ENCODE peak calls at places on chromosomes 3 and 15, in five cellular contexts. One of them, this sample, is unnamed.

GRCh38 chr3:172562881-172563835 is 39.9 kb upstream of the TNFSF10 start:
- DNase-seq in Panc1: peak; percentile 58
- DNase-seq in HepG2: peak; percentile 61
- DNase-seq in prostate gland: peak; percentile 52
- DNase-seq in breast epithelium: no peak
- DNase-seq in this sample: no peak

GRCh38 chr3:44114142-44114541 is 127.5 kb upstream of the TOPAZ1 start:
- DNase-seq in breast epithelium: no peak
- DNase-seq in prostate gland: no peak
- DNase-seq in Panc1: no peak
- DNase-seq in HepG2: peak; percentile 13
- DNase-seq in this sample: peak; percentile 65

GRCh38 chr15:92714457-92715401 is 59.2 kb upstream of the FAM174B start:
- DNase-seq in HepG2: peak; percentile 44
- DNase-seq in Panc1: no peak
- DNase-seq in prostate gland: peak; percentile 74
- DNase-seq in breast epithelium: peak; percentile 57
- DNase-seq in this sample: peak; percentile 65

GRCh38 chr3:195197764-195198423 is 73.1 kb downstream of the XXYLT1 start:
- DNase-seq in HepG2: no peak
- DNase-seq in prostate gland: no peak
- DNase-seq in breast epithelium: no peak
- DNase-seq in Panc1: no peak
- DNase-seq in this sample: no peak

GRCh38 chr3:15726881-15727280 is 70.9 kb downstream of the ANKRD28 start:
- DNase-seq in HepG2: no peak
- DNase-seq in Panc1: no peak
- DNase-seq in breast epithelium: no peak
- DNase-seq in prostate gland: no peak
- DNase-seq in this sample: no peak

GRCh38 chr15:40775007-40775406 is 5.2 kb downstream of the C15orf62 start:
- DNase-seq in prostate gland: no peak
- DNase-seq in Panc1: no peak
- DNase-seq in breast epithelium: no peak
- DNase-seq in HepG2: no peak
- DNase-seq in this sample: no peak

GRCh38 chr15:99169769-99170311 is 65.0 kb downstream of the SYNM start:
- DNase-seq in breast epithelium: peak; percentile 92
- DNase-seq in prostate gland: peak; percentile 39
- DNase-seq in Panc1: no peak
- DNase-seq in HepG2: no peak
- DNase-seq in this sample: peak; percentile 54

GRCh38 chr3:150970665-150971327 is 1.7 kb downstream of the CLRN1 start:
- DNase-seq in Panc1: peak; percentile 22
- DNase-seq in HepG2: no peak
- DNase-seq in breast epithelium: no peak
- DNase-seq in prostate gland: no peak
- DNase-seq in this sample: no peak

GRCh38 chr15:63968700-63969099 is 77.6 kb downstream of the DAPK2 start:
- DNase-seq in Panc1: no peak
- DNase-seq in breast epithelium: no peak
- DNase-seq in prostate gland: no peak
- DNase-seq in HepG2: no peak
- DNase-seq in this sample: peak; percentile 67

GRCh38 chr3:193828477-193828876 is 235.5 kb downstream of the OPA1 start:
- DNase-seq in breast epithelium: peak; percentile 77
- DNase-seq in HepG2: no peak
- DNase-seq in Panc1: no peak
- DNase-seq in prostate gland: peak; percentile 33
- DNase-seq in this sample: peak; percentile 24
- TF ChIP-seq POLR2AphosphoS5 in breast epithelium: no peak
- TF ChIP-seq POLR2AphosphoS5 in HepG2: no peak
- TF ChIP-seq POLR2AphosphoS5 in Panc1: no peak
- TF ChIP-seq POLR2AphosphoS5 in prostate gland: peak; percentile 17
- TF ChIP-seq POLR2AphosphoS5 in this sample: no peak

GRCh38 chr15:75042730-75043508 is 19.5 kb downstream of the PPCDC start:
- DNase-seq in breast epithelium: peak; percentile 60
- DNase-seq in Panc1: no peak
- DNase-seq in prostate gland: no peak
- DNase-seq in HepG2: peak; percentile 93
- DNase-seq in this sample: peak; percentile 91
- TF ChIP-seq POLR2AphosphoS5 in breast epithelium: no peak
- TF ChIP-seq POLR2AphosphoS5 in Panc1: no peak
- TF ChIP-seq POLR2AphosphoS5 in prostate gland: no peak
- TF ChIP-seq POLR2AphosphoS5 in HepG2: peak; percentile 23
- TF ChIP-seq POLR2AphosphoS5 in this sample: peak; percentile 73

DNA sequence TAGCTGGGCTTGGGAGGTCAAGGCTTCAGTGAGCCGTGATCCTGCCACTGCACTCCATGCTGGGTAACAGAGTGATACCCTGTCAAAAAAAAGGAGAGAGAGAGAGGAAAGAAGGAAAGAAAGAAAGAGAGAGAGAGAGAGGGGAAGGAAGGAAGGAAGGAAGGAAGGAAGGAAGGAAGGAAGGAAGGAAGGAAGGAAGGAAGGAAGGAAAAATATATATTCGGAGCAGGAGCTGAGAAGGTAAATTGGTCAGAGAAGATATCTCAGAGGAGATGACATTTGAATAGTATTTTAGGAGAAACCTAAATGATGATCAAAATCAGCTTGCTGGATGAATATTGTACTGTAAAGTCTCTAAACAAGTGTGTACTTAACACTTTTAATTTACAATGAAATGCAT is 633.1 kb downstream of the ZPLD1 start:
- DNase-seq in Panc1: no peak
- DNase-seq in breast epithelium: no peak
- DNase-seq in prostate gland: no peak
- DNase-seq in HepG2: no peak
- DNase-seq in this sample: no peak
- TF ChIP-seq POLR2AphosphoS5 in Panc1: no peak
- TF ChIP-seq POLR2AphosphoS5 in breast epithelium: no peak
- TF ChIP-seq POLR2AphosphoS5 in prostate gland: no peak
- TF ChIP-seq POLR2AphosphoS5 in HepG2: no peak
- TF ChIP-seq POLR2AphosphoS5 in this sample: no peak

DNA sequence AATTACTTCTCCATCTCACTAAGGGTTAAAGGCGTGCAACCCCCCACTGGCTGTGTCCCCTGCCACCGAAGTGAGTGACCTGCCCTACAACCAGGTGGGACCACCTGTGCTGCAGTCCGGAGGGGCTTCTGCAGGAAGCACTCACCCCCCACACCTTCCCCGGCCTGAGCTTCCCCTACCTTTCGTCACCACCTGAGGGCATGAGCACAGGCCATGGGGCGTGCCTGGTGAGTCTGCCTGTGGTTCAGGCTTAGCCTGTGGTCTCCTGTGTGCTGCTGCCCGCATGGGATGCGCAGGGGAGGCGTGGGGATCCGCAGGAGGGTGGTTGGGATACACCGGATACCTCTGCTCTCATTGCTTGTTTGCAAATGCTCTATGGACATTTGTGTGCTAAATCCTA is 46.0 kb downstream of the KLHL25 start:
- DNase-seq in HepG2: no peak
- DNase-seq in prostate gland: no peak
- DNase-seq in breast epithelium: peak; percentile 37
- DNase-seq in Panc1: no peak
- DNase-seq in this sample: no peak
- TF ChIP-seq POLR2AphosphoS5 in HepG2: no peak
- TF ChIP-seq POLR2AphosphoS5 in prostate gland: no peak
- TF ChIP-seq POLR2AphosphoS5 in breast epithelium: no peak
- TF ChIP-seq POLR2AphosphoS5 in Panc1: no peak
- TF ChIP-seq POLR2AphosphoS5 in this sample: peak; percentile 13

GRCh38 chr3:188686319-188686718 is 485.5 kb upstream of the TPRG1 start:
- DNase-seq in prostate gland: no peak
- DNase-seq in breast epithelium: no peak
- DNase-seq in HepG2: no peak
- DNase-seq in Panc1: no peak
- DNase-seq in this sample: no peak

GRCh38 chr3:188682316-188682715 is 489.5 kb upstream of the TPRG1 start:
- DNase-seq in HepG2: no peak
- DNase-seq in breast epithelium: no peak
- DNase-seq in Panc1: no peak
- DNase-seq in prostate gland: no peak
- DNase-seq in this sample: no peak

GRCh38 chr3:188685789-188686188 is 486.0 kb upstream of the TPRG1 start:
- DNase-seq in prostate gland: no peak
- DNase-seq in breast epithelium: no peak
- DNase-seq in Panc1: no peak
- DNase-seq in HepG2: no peak
- DNase-seq in this sample: no peak

GRCh38 chr3:188680189-188680588 is 491.6 kb upstream of the TPRG1 start:
- DNase-seq in breast epithelium: no peak
- DNase-seq in prostate gland: no peak
- DNase-seq in HepG2: no peak
- DNase-seq in Panc1: no peak
- DNase-seq in this sample: no peak

DNA sequence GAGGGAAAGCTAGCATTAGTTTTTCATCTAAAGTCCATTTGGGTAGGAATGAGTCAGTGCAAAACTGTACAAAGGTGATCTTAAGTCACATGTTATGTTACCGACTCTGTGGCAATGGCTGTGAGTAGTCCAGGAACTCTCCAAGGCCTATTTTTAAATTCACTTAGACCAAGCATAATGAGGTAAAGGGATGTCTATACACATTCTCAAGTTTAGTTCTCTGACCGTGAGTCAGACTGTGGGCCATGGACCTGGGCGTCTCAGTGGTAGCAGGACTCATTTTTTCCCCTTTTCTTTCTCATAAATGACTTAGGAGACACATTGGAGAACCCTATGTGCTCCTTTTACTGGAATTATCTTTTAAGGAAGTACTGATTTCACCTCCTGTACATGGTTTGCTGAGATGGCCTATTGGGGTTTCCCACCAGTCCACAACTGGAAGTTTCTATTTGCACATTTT is 488.7 kb upstream of the TPRG1 start:
- DNase-seq in HepG2: peak; percentile 6
- DNase-seq in Panc1: peak; percentile 43
- DNase-seq in prostate gland: no peak
- DNase-seq in breast epithelium: no peak
- DNase-seq in this sample: no peak
- TF ChIP-seq POLR2AphosphoS5 in HepG2: no peak
- TF ChIP-seq POLR2AphosphoS5 in Panc1: no peak
- TF ChIP-seq POLR2AphosphoS5 in prostate gland: no peak
- TF ChIP-seq POLR2AphosphoS5 in breast epithelium: no peak
- TF ChIP-seq POLR2AphosphoS5 in this sample: no peak